ENCODE peak calls at places on chromosomes 6 and 20, in eight cellular contexts. Y is cardiac muscle cell; K is GM04503; Q is activated CD4-positive, alpha-beta T cell treated with anti-CD3 and anti-CD28 coated beads, Interleukin-2, amount 50 U/mL, for 48 hours; M is HTR-8/SVneo; X is GM13976; J is HT1080; F is MCF 10A. D is an unnamed sample.

GRCh38 chr6:35330541-35331119 is 11.7 kb upstream of the PPARD start:
- DNase-seq in F (no peak), Y (no peak), K (no peak), X (no peak), Q (no peak), M (no peak), J (no peak), D (no peak)

GRCh38 chr6:143792402-143793339 is 50.5 kb upstream of the LTV1 start:
- DNase-seq in Y (no peak), Q (no peak), F (peak), M (no peak), J (no peak), K (no peak), X (no peak), D (no peak)

GRCh38 chr20:56893206-56893605 is 264.1 kb downstream of the TFAP2C start:
- DNase-seq in Q (peak), F (no peak), K (no peak), J (peak), Y (no peak), X (no peak), M (no peak), D (no peak)

GRCh38 chr6:36033935-36034334 is 6.3 kb downstream of the MAPK14 start:
- DNase-seq in M (no peak), Q (peak), F (peak), K (no peak), Y (peak), J (peak), X (no peak), D (no peak)

GRCh38 chr20:62321521-62321948 is 18.7 kb downstream of the ADRM1 start:
- DNase-seq in F (peak), X (peak), Y (no peak), K (no peak), J (no peak), Q (peak), M (peak), D (peak)

GRCh38 chr20:5848711-5849505 is 98.7 kb downstream of the SHLD1 start:
- DNase-seq in X (no peak), F (peak), Y (peak), M (no peak), K (no peak), J (peak), Q (no peak), D (no peak)

GRCh38 chr6:168133186-168133585 is 54.2 kb upstream of the FRMD1 start:
- DNase-seq in Q (no peak), K (no peak), X (no peak), F (no peak), M (no peak), Y (peak), J (no peak), D (no peak)

GRCh38 chr20:53238121-53238660 is 266.0 kb downstream of the TSHZ2 start:
- DNase-seq in Q (no peak), K (peak), X (no peak), M (no peak), F (no peak), J (no peak), Y (peak), D (no peak)

GRCh38 chr20:49682278-49682677 is 31.4 kb downstream of the B4GALT5 start:
- DNase-seq in F (no peak), K (no peak), X (no peak), M (no peak), J (no peak), Q (no peak), Y (no peak), D (no peak)

GRCh38 chr6:169828176-169828575 is 76.8 kb downstream of the ERMARD start:
- DNase-seq in Y (no peak), F (no peak), K (no peak), X (no peak), M (no peak), J (no peak), Q (no peak), D (no peak)

GRCh38 chr20:38649275-38649891 is 47.8 kb downstream of the ARHGAP40 start:
- DNase-seq in M (peak), Q (no peak), X (peak), K (no peak), J (no peak), Y (peak), F (peak), D (no peak)

GRCh38 chr6:108565893-108566292 is 5.2 kb downstream of the FOXO3 start:
- DNase-seq in K (peak), F (peak), J (peak), Q (no peak), X (peak), Y (peak), M (no peak), D (no peak)

GRCh38 chr20:38123021-38123587 is 42.0 kb downstream of the TGM2 start:
- DNase-seq in Q (no peak), K (peak), F (no peak), M (no peak), X (no peak), Y (peak), J (no peak), D (no peak)

GRCh38 chr20:46672543-46673148 is 16.6 kb downstream of the TP53RK start:
- DNase-seq in M (no peak), Y (no peak), F (no peak), K (no peak), Q (no peak), X (no peak), J (no peak), D (no peak)

GRCh38 chr6:113655761-113656160 is 201.4 kb upstream of the MARCKS start:
- DNase-seq in M (no peak), J (no peak), Q (no peak), K (no peak), Y (no peak), F (no peak), X (no peak), D (no peak)

GRCh38 chr6:103047567-103047966 is 1654.1 kb downstream of the GRIK2 start:
- DNase-seq in Q (no peak), K (no peak), X (no peak), Y (no peak), F (no peak), M (no peak), J (no peak), D (no peak)

GRCh38 chr6:118659513-118660217 is 8.3 kb upstream of the CEP85L start:
- DNase-seq in J (no peak), K (no peak), Y (no peak), F (no peak), M (no peak), Q (no peak), X (no peak), D (no peak)

D was measured in HCT116.